ENCODE peak calls at places on chromosomes 11 and 22, in five cellular contexts. One of them, this sample, is unnamed.

GRCh38 chr11:104142701-104143100 is 21.2 kb downstream of the PDGFD start:
- DNase-seq in HL-60: no peak
- DNase-seq in amygdala: no peak
- DNase-seq in epithelial cell of prostate: no peak
- DNase-seq in foreskin keratinocyte: no peak
- DNase-seq in this sample: no peak

GRCh38 chr11:22304337-22304961 is 33.7 kb upstream of the SLC17A6 start:
- DNase-seq in HL-60: no peak
- DNase-seq in amygdala: no peak
- DNase-seq in epithelial cell of prostate: no peak
- DNase-seq in foreskin keratinocyte: no peak
- DNase-seq in this sample: peak; percentile 21

GRCh38 chr11:130260735-130261134 is 54.0 kb downstream of the ZBTB44 start:
- DNase-seq in HL-60: no peak
- DNase-seq in amygdala: no peak
- DNase-seq in epithelial cell of prostate: no peak
- DNase-seq in foreskin keratinocyte: no peak
- DNase-seq in this sample: no peak

GRCh38 chr11:24697722-24698121 is 200.9 kb downstream of the LUZP2 start:
- DNase-seq in HL-60: no peak
- DNase-seq in amygdala: no peak
- DNase-seq in epithelial cell of prostate: no peak
- DNase-seq in foreskin keratinocyte: peak; percentile 49
- DNase-seq in this sample: no peak

GRCh38 chr11:95711162-95711944 is 78.2 kb downstream of the FAM76B start:
- DNase-seq in HL-60: no peak
- DNase-seq in amygdala: no peak
- DNase-seq in epithelial cell of prostate: no peak
- DNase-seq in foreskin keratinocyte: no peak
- DNase-seq in this sample: no peak

GRCh38 chr22:32789797-32790620 is 11.5 kb upstream of the TIMP3 start:
- DNase-seq in HL-60: no peak
- DNase-seq in amygdala: no peak
- DNase-seq in epithelial cell of prostate: no peak
- DNase-seq in foreskin keratinocyte: no peak
- DNase-seq in this sample: no peak

GRCh38 chr22:44147036-44147645 is 33.6 kb upstream of the PARVG start:
- DNase-seq in HL-60: no peak
- DNase-seq in amygdala: no peak
- DNase-seq in epithelial cell of prostate: no peak
- DNase-seq in foreskin keratinocyte: no peak
- DNase-seq in this sample: no peak

GRCh38 chr11:47766363-47767227 is 546 bp downstream of the FNBP4 start:
- DNase-seq in HL-60: peak; percentile 59
- DNase-seq in amygdala: peak; percentile 65
- DNase-seq in epithelial cell of prostate: peak; percentile 36
- DNase-seq in foreskin keratinocyte: peak; percentile 45
- DNase-seq in this sample: peak; percentile 27

GRCh38 chr11:124877631-124878496 is 12.6 kb downstream of the ROBO3 start:
- DNase-seq in HL-60: no peak
- DNase-seq in amygdala: no peak
- DNase-seq in epithelial cell of prostate: no peak
- DNase-seq in foreskin keratinocyte: no peak
- DNase-seq in this sample: no peak

This sample was measured in RWPE1.